ENCODE peak calls at places on chromosomes 6 and 20, in eight cellular contexts. W is mucosa of descending colon; X is left cardiac atrium; Q is hepatic stellate cell; H is small intestine; M is body of pancreas; O is CD8-positive, alpha-beta memory T cell; L is stimulated activated CD8-positive, alpha-beta memory T cell treated with anti-CD3 and anti-CD28 coated beads, Interleukin-15, amount 100 ng/mL, for 24 hours. F is an unnamed sample.

GRCh38 chr20:38177201-38177600 is 12.1 kb upstream of the TGM2 start:
- DNase-seq in O (no peak), H (no peak), Q (no peak), W (no peak), M (no peak), X (no peak), L (no peak), F (no peak)

GRCh38 chr20:23655551-23656211 is 17.9 kb upstream of the CST3 start:
- DNase-seq in L (no peak), O (no peak), Q (no peak), M (no peak), X (peak), W (peak), H (no peak), F (no peak)

GRCh38 chr6:135920689-135921088 is 69.2 kb downstream of the PDE7B start:
- DNase-seq in W (no peak), M (no peak), Q (no peak), L (no peak), X (no peak), H (no peak), O (no peak), F (no peak)

GRCh38 chr6:56840467-56841371 is 114.2 kb upstream of the BEND6 start:
- DNase-seq in H (no peak), X (no peak), O (no peak), W (no peak), Q (peak), M (no peak), L (no peak), F (no peak)

GRCh38 chr6:10434235-10434634 is 19.4 kb upstream of the TFAP2A start:
- DNase-seq in L (no peak), W (no peak), Q (no peak), M (no peak), O (no peak), X (no peak), H (no peak), F (no peak)

GRCh38 chr6:113879186-113880096 is 22.3 kb downstream of the MARCKS start:
- DNase-seq in W (no peak), H (peak), L (no peak), X (peak), M (peak), Q (peak), O (no peak), F (peak)

GRCh38 chr6:143700684-143701342 is 23.0 kb downstream of the PHACTR2 start:
- DNase-seq in H (no peak), L (no peak), X (no peak), O (no peak), Q (peak), M (no peak), W (no peak), F (no peak)

GRCh38 chr20:6698056-6698455 is 69.4 kb upstream of the BMP2 start:
- DNase-seq in Q (no peak), M (peak), O (no peak), W (no peak), X (no peak), L (no peak), H (peak), F (peak)

GRCh38 chr6:43630980-43631619 is 2.0 kb upstream of the GTPBP2 start:
- DNase-seq in H (no peak), L (no peak), Q (no peak), M (no peak), W (no peak), X (no peak), O (no peak), F (no peak)

GRCh38 chr20:38987777-38988176 is 25.6 kb downstream of the DHX35 start:
- DNase-seq in X (no peak), M (no peak), H (no peak), L (no peak), W (no peak), Q (no peak), O (no peak), F (no peak)

GRCh38 chr6:90284236-90284744 is 12.4 kb downstream of the BACH2 start:
- DNase-seq in M (no peak), H (no peak), W (no peak), L (no peak), O (peak), Q (peak), X (no peak), F (no peak)

GRCh38 chr20:9510926-9511325 is 3.5 kb upstream of the LAMP5 start:
- DNase-seq in M (no peak), Q (no peak), O (no peak), X (no peak), L (no peak), W (no peak), H (no peak), F (no peak)

GRCh38 chr20:2887715-2888114 is 14.4 kb downstream of the PTPRA start:
- DNase-seq in H (no peak), Q (no peak), O (no peak), X (no peak), L (no peak), W (no peak), M (no peak), F (no peak)

GRCh38 chr6:32709625-32710024 is 31.6 kb upstream of the HLA-DQA2 start:
- DNase-seq in O (no peak), Q (no peak), L (no peak), H (no peak), X (no peak), M (no peak), W (no peak), F (no peak)

GRCh38 chr20:1757072-1757471 is 99.5 kb upstream of the SIRPG start:
- DNase-seq in L (no peak), O (no peak), W (no peak), M (no peak), X (no peak), Q (no peak), H (peak), F (no peak)

GRCh38 chr6:158475344-158476302 is 84.3 kb upstream of the TMEM181 start:
- DNase-seq in O (no peak), M (peak), L (no peak), Q (no peak), X (no peak), W (peak), H (peak), F (no peak)

GRCh38 chr20:1769491-1769890 is 111.9 kb upstream of the SIRPG start:
- DNase-seq in W (no peak), X (no peak), Q (no peak), O (no peak), H (no peak), L (no peak), M (no peak), F (no peak)

GRCh38 chr6:97586344-97586743 is 303.3 kb upstream of the MMS22L start:
- DNase-seq in L (no peak), H (no peak), O (no peak), Q (peak), M (no peak), X (no peak), W (no peak), F (no peak)

GRCh38 chr6:112936476-112936875 is 589.3 kb downstream of the RFPL4B start:
- DNase-seq in L (no peak), M (no peak), X (no peak), W (no peak), Q (no peak), H (no peak), O (no peak), F (no peak)

GRCh38 chr6:113276631-113277030 is 580.5 kb upstream of the MARCKS start:
- DNase-seq in W (no peak), X (no peak), M (no peak), L (no peak), O (no peak), H (no peak), Q (no peak), F (no peak)

F was measured in thyroid gland.